ENCODE peak calls at places on chromosomes 13 and 19, in five cellular contexts. D is cardiac muscle cell; G is CD8-positive, alpha-beta T cell; K is body of pancreas; P is colonic mucosa. L is an unnamed sample.
A peak's percentile ranks its signal among the peaks of the same experiment; 100 is the strongest.

GRCh38 chr19:45125975-45126493 is 33.1 kb downstream of the PPP1R37 start:
- DNase-seq in K (peak; percentile 81), D (peak; percentile 56), P (peak; percentile 84), G (peak; percentile 68), L (peak; percentile 48)

GRCh38 chr13:38872693-38873092 is 117.9 kb downstream of the STOML3 start:
- DNase-seq in G (peak; percentile 25), D (peak; percentile 57), P (no peak), K (peak; percentile 72), L (peak; percentile 12)

GRCh38 chr13:35213911-35214310 is 262.6 kb downstream of the MAB21L1 start:
- DNase-seq in P (no peak), D (no peak), K (no peak), G (no peak), L (no peak)

GRCh38 chr19:13846533-13847032 is 30.4 kb upstream of the NANOS3 start:
- DNase-seq in D (peak; percentile 95), G (peak; percentile 98), P (peak; percentile 83), K (peak; percentile 77), L (peak; percentile 87)

GRCh38 chr13:113338451-113338850 is 25.5 kb downstream of the GRTP1 start:
- DNase-seq in K (no peak), P (no peak), D (no peak), G (no peak), L (no peak)

GRCh38 chr19:55552206-55552605 is 6.9 kb upstream of the SBK3 start:
- DNase-seq in P (no peak), D (no peak), K (no peak), G (no peak), L (no peak)

GRCh38 chr19:50300814-50301606 is 28.2 kb downstream of the KCNC3 start:
- DNase-seq in G (no peak), K (no peak), P (no peak), D (peak; percentile 70), L (no peak)

GRCh38 chr13:45479661-45480060 is 14.9 kb downstream of the COG3 start:
- DNase-seq in D (no peak), P (no peak), K (no peak), G (no peak), L (no peak)

GRCh38 chr19:45809643-45810159 is 5.4 kb downstream of the RSPH6A start:
- DNase-seq in P (no peak), D (peak; percentile 76), G (no peak), K (no peak), L (no peak)

GRCh38 chr19:1566392-1567115 is 1.6 kb downstream of the MEX3D start:
- DNase-seq in K (peak; percentile 61), D (peak; percentile 86), P (peak; percentile 62), G (no peak), L (peak; percentile 54)

GRCh38 chr13:109345433-109345941 is 440.9 kb downstream of the IRS2 start:
- DNase-seq in K (no peak), G (no peak), P (no peak), D (peak; percentile 13), L (no peak)

GRCh38 chr19:51571599-51571998 is 516 bp downstream of the ZNF175 start:
- DNase-seq in K (no peak), G (no peak), P (no peak), D (no peak), L (no peak)

GRCh38 chr13:113404723-113405471 is 41.0 kb upstream of the GRTP1 start:
- DNase-seq in D (no peak), G (no peak), K (no peak), P (no peak), L (no peak)

GRCh38 chr19:3343619-3344502 is 22.5 kb upstream of the NFIC start:
- DNase-seq in P (peak; percentile 66), G (peak; percentile 60), D (peak; percentile 93), K (peak; percentile 94), L (peak; percentile 76)

GRCh38 chr13:24060993-24061392 is 99.5 kb upstream of the SPATA13 start:
- DNase-seq in P (no peak), D (no peak), K (no peak), G (no peak), L (no peak)

GRCh38 chr13:36965767-36966166 is 33.4 kb downstream of the ALG5 start:
- DNase-seq in P (no peak), K (no peak), D (peak; percentile 74), G (no peak), L (no peak)

GRCh38 chr13:112056739-112057433 is 10.1 kb upstream of the SOX1 start:
- DNase-seq in K (no peak), G (no peak), P (no peak), D (no peak), L (no peak)

GRCh38 chr19:18014197-18014596 is 6.2 kb downstream of the ARRDC2 start:
- DNase-seq in G (peak; percentile 83), D (no peak), P (no peak), K (no peak), L (no peak)

GRCh38 chr19:31427857-31428256 is 78.6 kb upstream of the TSHZ3 start:
- DNase-seq in D (peak; percentile 32), G (no peak), K (no peak), P (no peak), L (no peak)

GRCh38 chr13:61466280-61466679 is 50.6 kb upstream of the PCDH20 start:
- DNase-seq in K (no peak), D (no peak), G (no peak), P (no peak), L (no peak)

GRCh38 chr13:35838356-35838755 is 292.8 kb downstream of the DCLK1 start:
- DNase-seq in G (no peak), D (peak; percentile 78), K (no peak), P (no peak), L (no peak)

GRCh38 chr13:75635101-75635620 is 969 bp upstream of the LMO7 start:
- DNase-seq in P (no peak), G (no peak), K (peak; percentile 23), D (no peak), L (no peak)

GRCh38 chr13:78022164-78022877 is 103.7 kb upstream of the EDNRB start:
- DNase-seq in D (peak; percentile 70), K (peak; percentile 4), G (peak; percentile 24), P (peak; percentile 19), L (no peak)

GRCh38 chr13:37067874-37068273 is 8.4 kb upstream of the SUPT20H start:
- DNase-seq in K (no peak), G (no peak), D (no peak), P (no peak), L (no peak)

GRCh38 chr19:33268162-33268991 is 34.0 kb downstream of the CEBPA start:
- DNase-seq in D (no peak), G (no peak), K (no peak), P (no peak), L (no peak)
- H3K27ac ChIP-seq in D (no peak overlapping the region), G (no peak overlapping the region), K (no peak overlapping the region), P (no peak overlapping the region), L (no peak overlapping the region)

DNA sequence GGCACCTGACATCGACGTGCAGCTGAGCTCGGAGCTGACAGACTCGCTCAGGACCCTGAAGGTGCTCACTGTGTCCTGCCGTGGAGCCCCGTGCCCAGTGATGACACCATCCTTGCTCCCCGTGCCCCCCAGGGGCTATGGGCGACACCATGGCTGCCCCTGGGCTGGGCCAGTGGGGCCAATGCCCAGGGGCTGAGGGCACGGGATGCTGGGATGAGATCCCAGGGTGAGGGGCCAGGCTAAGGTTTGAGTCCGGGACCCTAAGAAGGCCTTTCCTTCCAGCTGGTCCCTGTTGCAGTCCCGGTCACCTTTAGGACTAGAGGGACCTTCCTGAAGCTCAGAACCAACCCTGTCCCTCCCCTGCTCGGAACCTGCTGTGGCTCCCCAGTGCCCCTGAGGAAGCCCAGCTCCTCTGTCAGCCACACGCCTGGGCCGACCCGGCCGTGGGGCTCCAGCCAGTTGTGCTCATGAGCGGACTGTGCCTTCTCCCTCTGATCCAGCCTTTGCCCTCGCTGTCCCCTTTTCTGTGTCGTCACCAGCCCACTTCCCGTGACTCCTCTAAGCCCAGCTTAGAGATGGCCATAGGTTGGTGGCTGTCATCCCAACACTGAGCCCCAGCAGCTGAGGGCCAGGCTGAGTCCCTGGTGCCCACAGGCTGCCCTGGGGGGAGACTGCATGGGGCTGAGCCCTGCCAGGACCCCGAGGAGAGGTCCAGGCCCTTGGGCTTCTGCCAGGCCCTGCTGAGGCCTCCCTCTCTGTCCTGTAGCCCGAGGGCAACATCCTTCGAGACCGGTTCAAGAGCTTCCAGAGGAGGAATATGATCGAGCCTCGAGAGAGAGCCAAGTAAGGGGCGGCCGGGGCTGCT is 10.6 kb downstream of the NOP53 start:
- DNase-seq in G (no peak), P (no peak), K (no peak), D (no peak), L (no peak)
- H3K36me3 ChIP-seq in G (peaks cover 59% of the 10 kb centered on the region), P (peaks cover 27% of the 10 kb centered on the region), K (peaks cover 49% of the 10 kb centered on the region), D (peaks cover 44% of the 10 kb centered on the region), L (peaks cover 76% of the 10 kb centered on the region)

GRCh38 chr19:40801449-40802299 is 2.7 kb downstream of the EGLN2 start:
- DNase-seq in D (no peak), G (no peak), P (no peak), K (no peak), L (no peak)

GRCh38 chr19:40799558-40800338 is 757 bp downstream of the EGLN2 start:
- DNase-seq in P (peak; percentile 58), K (no peak), D (peak; percentile 46), G (no peak), L (peak; percentile 80)

GRCh38 chr19:40802300-40803169 is 3.5 kb downstream of the EGLN2 start:
- DNase-seq in P (peak; percentile 83), D (peak; percentile 42), G (no peak), K (no peak), L (peak; percentile 81)

GRCh38 chr19:40800339-40800996 is 1.5 kb downstream of the EGLN2 start:
- DNase-seq in G (peak; percentile 19), K (no peak), D (no peak), P (no peak), L (no peak)

GRCh38 chr19:40800997-40801377 is 2.0 kb downstream of the EGLN2 start:
- DNase-seq in P (no peak), G (no peak), K (no peak), D (no peak), L (no peak)
- H3K4me3 ChIP-seq in P (no peak overlapping the region), G (peak overlapping the region; percentile 77), K (no peak overlapping the region), D (no peak overlapping the region), L (peak overlapping the region; percentile 96)

DNA sequence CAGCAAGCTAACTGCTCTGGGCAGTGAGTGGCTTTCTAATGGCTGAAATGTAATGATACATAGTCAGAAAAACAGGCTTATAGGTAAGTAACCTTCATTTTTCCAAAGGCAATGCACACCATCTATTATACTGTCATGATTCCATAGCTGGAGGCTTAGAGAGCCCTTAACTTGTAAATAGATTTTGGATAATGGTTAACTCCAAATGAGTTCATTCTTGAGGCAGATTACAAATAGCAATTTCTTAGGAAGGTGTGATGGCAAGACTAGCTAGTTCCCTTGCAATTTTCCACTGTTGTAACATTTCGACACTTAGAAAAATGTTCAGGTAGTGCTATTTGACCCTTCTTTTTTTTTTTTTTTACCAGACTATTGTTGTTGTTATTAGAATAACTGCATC is 789.8 kb upstream of the PCDH9 start:
- DNase-seq in G (no peak), K (no peak), P (no peak), D (no peak), L (no peak)
- H3K27ac ChIP-seq in G (no peak overlapping the region), K (no peak overlapping the region), P (no peak overlapping the region), D (no peak overlapping the region), L (no peak overlapping the region)